ENCODE peak calls at places on chromosomes 3 and 15, in eight cellular contexts. D is heart left ventricle, Z is AG09319, M is B cell, U is spleen, K is upper lobe of right lung, I is cardiac fibroblast, F is astrocyte of the spinal cord. T is an unnamed sample.

GRCh38 chr15:60326824-60327654 is 70.7 kb downstream of the ANXA2 start:
- DNase-seq in D (no peak), Z (no peak), M (peak; percentile 46), U (no peak), K (no peak), I (peak; percentile 78), F (peak; percentile 62), T (peak; percentile 38)

GRCh38 chr3:66703501-66703900 is 202.7 kb upstream of the LRIG1 start:
- DNase-seq in D (no peak), Z (no peak), M (no peak), U (no peak), K (no peak), I (peak; percentile 37), F (no peak), T (no peak)

GRCh38 chr3:65778966-65779365 is 259.8 kb downstream of the MAGI1 start:
- DNase-seq in D (no peak), Z (no peak), M (no peak), U (no peak), K (no peak), I (no peak), F (peak; percentile 53), T (no peak)

GRCh38 chr15:81380668-81381067 is 6.7 kb upstream of the TMC3 start:
- DNase-seq in D (no peak), Z (no peak), M (no peak), U (no peak), K (no peak), I (no peak), F (no peak), T (no peak)

GRCh38 chr15:41957021-41957897 is 15.1 kb downstream of the EHD4 start:
- DNase-seq in D (no peak), Z (no peak), M (no peak), U (no peak), K (no peak), I (no peak), F (no peak), T (peak; percentile 63)

GRCh38 chr3:173913397-173913796 is 515.9 kb downstream of the NLGN1 start:
- DNase-seq in D (no peak), Z (no peak), M (no peak), U (no peak), K (no peak), I (peak; percentile 33), F (peak; percentile 56), T (no peak)

GRCh38 chr15:89051875-89052274 is 36.4 kb upstream of the ABHD2 start:
- DNase-seq in D (no peak), Z (peak; percentile 69), M (no peak), U (no peak), K (no peak), I (peak; percentile 98), F (peak; percentile 86), T (no peak)

GRCh38 chr3:12143949-12144504 is 14.7 kb downstream of the TIMP4 start:
- DNase-seq in D (peak; percentile 69), Z (no peak), M (no peak), U (no peak), K (peak; percentile 72), I (peak; percentile 92), F (peak; percentile 65), T (no peak)

GRCh38 chr3:99482191-99482590 is 156.2 kb upstream of the COL8A1 start:
- DNase-seq in D (no peak), Z (no peak), M (no peak), U (no peak), K (no peak), I (peak; percentile 48), F (no peak), T (no peak)

GRCh38 chr3:127337911-127338531 is 50.2 kb upstream of the PRR20G start:
- DNase-seq in D (no peak), Z (no peak), M (no peak), U (no peak), K (no peak), I (no peak), F (no peak), T (no peak)

GRCh38 chr3:113628788-113629187 is 67.7 kb downstream of the USF3 start:
- DNase-seq in D (no peak), Z (no peak), M (no peak), U (no peak), K (no peak), I (no peak), F (no peak), T (no peak)

GRCh38 chr3:50807266-50807665 is 132.5 kb downstream of the DOCK3 start:
- DNase-seq in D (no peak), Z (no peak), M (no peak), U (no peak), K (no peak), I (no peak), F (no peak), T (no peak)

GRCh38 chr3:107100573-107100972 is 276.7 kb upstream of the CCDC54 start:
- DNase-seq in D (no peak), Z (no peak), M (no peak), U (no peak), K (no peak), I (no peak), F (no peak), T (no peak)

GRCh38 chr3:196867155-196867506 is 589 bp upstream of the SENP5 start:
- DNase-seq in D (no peak), Z (no peak), M (no peak), U (no peak), K (no peak), I (no peak), F (no peak), T (no peak)

GRCh38 chr15:47746516-47746915 is 29.2 kb downstream of the SEMA6D start:
- DNase-seq in D (no peak), Z (no peak), M (no peak), U (no peak), K (no peak), I (no peak), F (no peak), T (no peak)

GRCh38 chr3:159765025-159765859 is 223.4 kb upstream of the IL12A start:
- DNase-seq in D (peak; percentile 84), Z (peak; percentile 94), M (peak; percentile 29), U (no peak), K (peak; percentile 74), I (peak; percentile 99), F (peak; percentile 99), T (peak; percentile 39)

GRCh38 chr15:34461730-34462129 is 24.1 kb upstream of the GOLGA8A start:
- DNase-seq in D (no peak), Z (no peak), M (no peak), U (no peak), K (no peak), I (no peak), F (no peak), T (no peak)

GRCh38 chr3:134201201-134202130 is 49.2 kb downstream of the RYK start:
- DNase-seq in D (no peak), Z (peak; percentile 42), M (no peak), U (no peak), K (no peak), I (peak; percentile 81), F (peak; percentile 90), T (no peak)

GRCh38 chr3:100902572-100902971 is 90.6 kb downstream of the ABI3BP start:
- DNase-seq in D (no peak), Z (peak; percentile 55), M (no peak), U (no peak), K (no peak), I (peak; percentile 69), F (no peak), T (no peak)

DNA sequence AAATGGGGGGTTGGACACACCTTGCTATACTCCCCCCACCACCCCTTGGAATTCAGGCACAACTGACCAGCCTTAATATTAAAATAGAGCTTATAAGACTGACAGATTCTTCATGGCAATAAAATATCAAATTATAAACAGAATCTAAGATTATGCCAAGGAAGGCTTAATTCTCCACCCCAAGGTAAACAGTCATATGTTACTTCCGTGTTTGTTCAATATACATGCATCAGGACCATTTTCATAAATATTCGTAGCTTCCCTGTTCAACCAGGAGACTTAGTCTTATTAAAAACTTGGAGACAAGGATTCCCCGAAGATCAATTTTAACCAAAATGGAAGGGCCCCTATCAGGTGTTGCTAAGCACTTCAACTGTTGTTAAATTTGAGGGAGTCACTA is 13.3 kb upstream of the EHHADH start:
- DNase-seq in D (no peak), Z (no peak), M (no peak), U (no peak), K (no peak), I (no peak), F (no peak), T (no peak)
- TF ChIP-seq CTCF in D (no peak), Z (no peak), M (no peak), U (no peak), K (no peak), I (no peak), F (no peak), T (no peak)

GRCh38 chr3:16692486-16693378 is 87.5 kb upstream of the DAZL start:
- DNase-seq in D (no peak), Z (no peak), M (no peak), U (no peak), K (no peak), I (no peak), F (peak; percentile 20), T (no peak)
- TF ChIP-seq CTCF in D (no peak), Z (no peak), M (no peak), U (no peak), K (no peak), I (no peak), F (no peak), T (no peak)

GRCh38 chr15:74243431-74243830 is 7.3 kb downstream of the CCDC33 start:
- DNase-seq in D (no peak), Z (no peak), M (no peak), U (no peak), K (no peak), I (no peak), F (no peak), T (no peak)

GRCh38 chr15:74242296-74242929 is 6.3 kb downstream of the CCDC33 start:
- DNase-seq in D (no peak), Z (no peak), M (no peak), U (peak; percentile 79), K (no peak), I (peak; percentile 43), F (peak; percentile 36), T (no peak)

GRCh38 chr15:74238984-74239645 is 3.0 kb downstream of the CCDC33 start:
- DNase-seq in D (no peak), Z (no peak), M (no peak), U (no peak), K (no peak), I (no peak), F (no peak), T (no peak)

GRCh38 chr15:74240897-74241614 is 4.9 kb downstream of the CCDC33 start:
- DNase-seq in D (no peak), Z (no peak), M (no peak), U (no peak), K (no peak), I (no peak), F (no peak), T (no peak)

GRCh38 chr15:74240002-74240568 is 4.0 kb downstream of the CCDC33 start:
- DNase-seq in D (peak; percentile 91), Z (peak; percentile 52), M (no peak), U (peak; percentile 89), K (peak; percentile 90), I (peak; percentile 86), F (peak; percentile 79), T (no peak)
- TF ChIP-seq CTCF in D (peak; percentile 60), Z (peak; percentile 60), M (no peak), U (peak; percentile 59), K (peak; percentile 56), I (peak; percentile 33), F (peak; percentile 56), T (no peak)

DNA sequence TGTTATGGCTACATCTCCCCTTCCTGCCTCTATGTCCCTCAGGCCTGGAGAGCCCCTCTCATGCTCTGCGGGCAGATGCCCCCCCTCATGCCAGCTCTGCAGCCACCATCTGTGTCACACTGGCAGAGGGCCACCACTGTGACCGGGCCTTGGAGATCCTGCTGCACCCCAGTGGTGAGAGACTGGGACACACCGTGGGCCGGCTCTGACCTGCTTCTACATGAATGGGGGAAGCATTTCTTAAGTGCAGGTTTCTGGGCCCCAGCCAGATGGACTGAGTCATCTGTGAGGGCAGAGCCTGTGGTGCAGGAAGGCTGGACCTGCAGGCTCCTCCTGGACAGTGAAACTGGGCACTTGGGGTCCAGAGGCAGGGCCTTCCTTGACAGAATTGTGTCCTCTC is 4.8 kb downstream of the VWA5B2 start:
- DNase-seq in D (no peak), Z (peak; percentile 27), M (no peak), U (no peak), K (peak; percentile 80), I (peak; percentile 87), F (peak; percentile 80), T (peak; percentile 26)
- TF ChIP-seq CTCF in D (no peak), Z (no peak), M (no peak), U (no peak), K (no peak), I (peak; percentile 13), F (peak; percentile 3), T (no peak)

T was measured in GM13977.